ENCODE peak calls at places on chromosomes 3 and 15, in five cellular contexts. V is neural progenitor cell, G is cardiac fibroblast, O is GM20000, P is HFF-Myc. W is an unnamed sample.

GRCh38 chr15:34663101-34663500 is 79.7 kb upstream of the GOLGA8B start:
- DNase-seq in V (no peak), G (no peak), O (no peak), P (no peak), W (no peak)

GRCh38 chr3:8512234-8512633 is 10.6 kb downstream of the LMCD1 start:
- DNase-seq in V (no peak), G (no peak), O (no peak), P (no peak), W (no peak)

GRCh38 chr3:25784971-25785370 is 1.7 kb upstream of the NGLY1 start:
- DNase-seq in V (no peak), G (no peak), O (no peak), P (no peak), W (no peak)

GRCh38 chr3:52223449-52224408 is 1.7 kb downstream of the TLR9 start:
- DNase-seq in V (no peak), G (no peak), O (no peak), P (no peak), W (no peak)

GRCh38 chr3:122962149-122962548 is 65.4 kb downstream of the SEMA5B start:
- DNase-seq in V (no peak), G (no peak), O (no peak), P (no peak), W (no peak)

GRCh38 chr15:31782016-31782783 is 248.1 kb upstream of the CHRNA7 start:
- DNase-seq in V (no peak), G (no peak), O (no peak), P (no peak), W (no peak)

GRCh38 chr15:77002954-77003912 is 8.3 kb downstream of the PSTPIP1 start:
- DNase-seq in V (no peak), G (no peak), O (peak; percentile 55), P (no peak), W (peak; percentile 69)

GRCh38 chr15:31302778-31303433 is 23.7 kb upstream of the KLF13 start:
- DNase-seq in V (peak; percentile 77), G (no peak), O (peak; percentile 65), P (no peak), W (peak; percentile 62)

GRCh38 chr15:71444866-71445590 is 329.8 kb downstream of the THSD4 start:
- DNase-seq in V (no peak), G (no peak), O (no peak), P (no peak), W (no peak)

GRCh38 chr15:48614051-48614450 is 31.5 kb downstream of the FBN1 start:
- DNase-seq in V (no peak), G (no peak), O (no peak), P (no peak), W (no peak)

GRCh38 chr3:127036209-127037020 is 53.5 kb downstream of the PLXNA1 start:
- DNase-seq in V (no peak), G (no peak), O (no peak), P (no peak), W (no peak)

GRCh38 chr15:77644543-77645247 is 12.0 kb upstream of the LINGO1 start:
- DNase-seq in V (no peak), G (no peak), O (no peak), P (no peak), W (no peak)

GRCh38 chr3:178849220-178849910 is 222.2 kb downstream of the ZMAT3 start:
- DNase-seq in V (no peak), G (no peak), O (no peak), P (no peak), W (no peak)

GRCh38 chr3:131806736-131807135 is 228.1 kb downstream of the CPNE4 start:
- DNase-seq in V (no peak), G (no peak), O (no peak), P (no peak), W (no peak)

GRCh38 chr15:50137330-50137761 is 18.3 kb upstream of the ATP8B4 start:
- DNase-seq in V (no peak), G (peak; percentile 65), O (no peak), P (no peak), W (no peak)

GRCh38 chr3:172317984-172318383 is 130.3 kb downstream of the GHSR start:
- DNase-seq in V (no peak), G (peak; percentile 95), O (peak; percentile 29), P (peak; percentile 97), W (peak; percentile 44)

GRCh38 chr3:149462653-149463052 is 11.8 kb upstream of the TM4SF4 start:
- DNase-seq in V (no peak), G (peak; percentile 15), O (no peak), P (no peak), W (no peak)

GRCh38 chr3:27978440-27978839 is 256.3 kb upstream of the EOMES start:
- DNase-seq in V (no peak), G (no peak), O (no peak), P (no peak), W (no peak)

GRCh38 chr3:173395412-173396181 is 1.9 kb upstream of the NLGN1 start:
- DNase-seq in V (peak; percentile 93), G (peak; percentile 83), O (peak; percentile 65), P (peak; percentile 22), W (peak; percentile 67)

GRCh38 chr3:198019115-198019514 is 59.1 kb downstream of the LMLN start:
- DNase-seq in V (no peak), G (no peak), O (no peak), P (no peak), W (no peak)

GRCh38 chr3:140571836-140572235 is 106.0 kb upstream of the TRIM42 start:
- DNase-seq in V (no peak), G (no peak), O (no peak), P (no peak), W (no peak)

GRCh38 chr3:8987673-8988655 is 24.7 kb upstream of the RAD18 start:
- DNase-seq in V (peak; percentile 83), G (peak; percentile 67), O (peak; percentile 91), P (no peak), W (peak; percentile 84)

GRCh38 chr3:74089854-74090253 is 465.1 kb upstream of the PDZRN3 start:
- DNase-seq in V (peak; percentile 5), G (no peak), O (no peak), P (no peak), W (no peak)

GRCh38 chr3:78506581-78507195 is 1261.1 kb downstream of the ROBO1 start:
- DNase-seq in V (no peak), G (peak; percentile 19), O (no peak), P (no peak), W (no peak)

GRCh38 chr3:43373588-43373935 is 87.2 kb downstream of the SNRK start:
- DNase-seq in V (no peak), G (peak; percentile 48), O (no peak), P (no peak), W (no peak)

GRCh38 chr3:41357271-41357670 is 158.0 kb downstream of the CTNNB1 start:
- DNase-seq in V (no peak), G (no peak), O (no peak), P (no peak), W (no peak)

GRCh38 chr3:197597335-197597734 is 41.6 kb upstream of the BDH1 start:
- DNase-seq in V (no peak), G (no peak), O (no peak), P (no peak), W (no peak)

GRCh38 chr3:155912574-155913190 is 42.2 kb downstream of the GMPS start:
- DNase-seq in V (no peak), G (peak; percentile 46), O (no peak), P (no peak), W (no peak)

GRCh38 chr3:16063603-16064002 is 110.9 kb upstream of the GALNT15 start:
- DNase-seq in V (no peak), G (no peak), O (no peak), P (no peak), W (no peak)

GRCh38 chr3:148642616-148643015 is 55.1 kb upstream of the AGTR1 start:
- DNase-seq in V (no peak), G (peak; percentile 16), O (no peak), P (no peak), W (no peak)

GRCh38 chr15:39555885-39556284 is 25.0 kb upstream of the THBS1 start:
- DNase-seq in V (no peak), G (peak; percentile 49), O (no peak), P (no peak), W (no peak)

GRCh38 chr3:105429034-105429762 is 62.5 kb downstream of the ALCAM start:
- DNase-seq in V (no peak), G (no peak), O (no peak), P (no peak), W (no peak)

GRCh38 chr3:62169871-62170660 is 203.3 kb downstream of the FEZF2 start:
- DNase-seq in V (no peak), G (peak; percentile 39), O (no peak), P (no peak), W (no peak)

GRCh38 chr3:129626744-129627349 is 20.4 kb upstream of the PLXND1 start:
- DNase-seq in V (peak; percentile 89), G (peak; percentile 92), O (peak; percentile 97), P (peak; percentile 49), W (peak; percentile 97)
- TF ChIP-seq CTCF in V (peak; percentile 7), G (no peak), O (no peak), P (no peak), W (peak; percentile 10)

DNA sequence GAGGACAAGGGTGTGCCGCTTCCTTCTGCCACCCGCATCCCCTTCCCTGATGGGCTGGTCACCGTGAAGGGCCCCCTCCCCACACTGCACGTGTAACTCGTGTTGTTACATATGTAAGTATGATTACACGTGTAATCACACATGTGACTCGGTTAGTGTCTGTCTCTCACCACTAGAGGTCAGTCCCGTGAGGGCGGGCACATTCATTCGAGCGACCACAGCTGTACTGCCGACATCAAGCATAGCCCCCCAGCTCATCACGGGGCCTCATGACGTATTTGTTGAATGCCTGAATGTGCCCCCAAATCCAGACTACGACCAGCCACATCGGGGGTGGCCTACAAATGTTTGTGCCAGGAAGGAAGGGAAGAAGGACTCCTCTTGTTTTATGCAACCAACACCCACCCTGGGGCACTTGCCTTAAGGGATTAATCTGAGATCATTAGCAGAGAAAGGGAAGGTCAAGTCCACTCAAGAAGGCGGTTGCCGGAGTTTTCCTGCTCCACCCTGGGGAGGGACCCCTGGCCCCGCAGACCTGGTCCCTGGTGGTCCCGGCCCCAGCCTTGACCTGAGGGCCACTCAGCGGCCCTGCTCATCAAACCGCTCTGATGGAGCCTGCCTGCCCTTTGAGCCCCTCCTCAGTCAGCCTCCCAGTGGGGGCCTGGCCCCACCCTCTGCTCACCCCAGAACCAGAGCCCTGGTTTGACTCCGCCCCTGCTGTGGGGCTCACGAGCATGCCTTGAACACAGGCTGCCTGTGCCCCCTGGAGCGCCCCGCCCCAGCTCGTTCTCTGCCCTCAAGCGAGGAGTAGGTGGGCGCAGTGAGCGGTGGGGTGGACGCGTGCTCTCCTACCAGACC is 52.8 kb downstream of the RGMA start:
- DNase-seq in V (peak; percentile 50), G (peak; percentile 45), O (peak; percentile 84), P (no peak), W (peak; percentile 78)
- TF ChIP-seq CTCF in V (peak; percentile 70), G (peak; percentile 59), O (peak; percentile 50), P (peak; percentile 38), W (peak; percentile 52)

GRCh38 chr3:98602078-98602678 is 8.8 kb upstream of the CPOX start:
- DNase-seq in V (peak; percentile 67), G (peak; percentile 86), O (peak; percentile 55), P (peak; percentile 29), W (peak; percentile 53)
- TF ChIP-seq CTCF in V (peak; percentile 84), G (peak; percentile 78), O (peak; percentile 19), P (peak; percentile 63), W (peak; percentile 81)

GRCh38 chr15:23039151-23039916 is at the start of gene TUBGCP5:
- DNase-seq in V (peak; percentile 99), G (peak; percentile 99), O (peak; percentile 98), P (peak; percentile 92), W (peak; percentile 97)
- TF ChIP-seq CTCF in V (peak; percentile 42), G (peak; percentile 54), O (peak; percentile 5), P (no peak), W (no peak)

W was measured in GM10248.